ENCODE peak calls at places on chromosomes 1 and 21, in five cellular contexts. C, K, F, Z and O are unnamed samples. For H3K36me3 and H3K4me1, the result is how much of the 10 kb centered on the place peaks cover.

GRCh38 chr1:155181371-155182051 is 7.9 kb downstream of the TRIM46 start:
- DNase-seq in C (peak), K (no peak), F (no peak), Z (no peak), O (no peak)

GRCh38 chr1:48931571-48932251 is 155.0 kb upstream of the BEND5 start:
- DNase-seq in C (no peak), K (peak), F (peak), Z (peak), O (no peak)

GRCh38 chr1:238951809-238952208 is 434.6 kb upstream of the CHRM3 start:
- DNase-seq in C (no peak), K (peak), F (peak), Z (no peak), O (peak)

GRCh38 chr1:234579967-234580366 is 30.0 kb downstream of the IRF2BP2 start:
- DNase-seq in C (no peak), K (peak), F (no peak), Z (no peak), O (no peak)

GRCh38 chr1:97412737-97413136 is 508.1 kb downstream of the DPYD start:
- DNase-seq in C (no peak), K (peak), F (no peak), Z (no peak), O (no peak)

GRCh38 chr1:2228684-2229031 is 539 bp downstream of the SKI start:
- DNase-seq in C (no peak), K (no peak), F (no peak), Z (no peak), O (no peak)

GRCh38 chr21:44424608-44425306 is 30.6 kb upstream of the LRRC3 start:
- DNase-seq in C (peak), K (no peak), F (no peak), Z (peak), O (no peak)

GRCh38 chr1:228217551-228218344 is 9.9 kb downstream of the OBSCN start:
- DNase-seq in C (no peak), K (no peak), F (peak), Z (no peak), O (no peak)

GRCh38 chr1:107058245-107059032 is 2.0 kb downstream of the PRMT6 start:
- DNase-seq in C (no peak), K (no peak), F (peak), Z (no peak), O (no peak)

GRCh38 chr1:116962976-116963639 is 38.5 kb upstream of the CD101 start:
- DNase-seq in C (no peak), K (no peak), F (no peak), Z (no peak), O (no peak)

GRCh38 chr1:76254165-76255043 is 179.9 kb downstream of the ST6GALNAC3 start:
- DNase-seq in C (no peak), K (no peak), F (peak), Z (no peak), O (no peak)

GRCh38 chr1:15352122-15352957 is 57.3 kb upstream of the EFHD2 start:
- DNase-seq in C (no peak), K (peak), F (peak), Z (no peak), O (no peak)

GRCh38 chr1:98056781-98057180 is 135.9 kb upstream of the DPYD start:
- DNase-seq in C (no peak), K (no peak), F (no peak), Z (no peak), O (peak)

GRCh38 chr1:167687919-167688519 is 33.8 kb upstream of the MPZL1 start:
- DNase-seq in C (no peak), K (peak), F (peak), Z (peak), O (peak)

GRCh38 chr1:13585599-13585965 is 1.9 kb downstream of the PDPN start:
- DNase-seq in C (no peak), K (no peak), F (no peak), Z (no peak), O (no peak)

DNA sequence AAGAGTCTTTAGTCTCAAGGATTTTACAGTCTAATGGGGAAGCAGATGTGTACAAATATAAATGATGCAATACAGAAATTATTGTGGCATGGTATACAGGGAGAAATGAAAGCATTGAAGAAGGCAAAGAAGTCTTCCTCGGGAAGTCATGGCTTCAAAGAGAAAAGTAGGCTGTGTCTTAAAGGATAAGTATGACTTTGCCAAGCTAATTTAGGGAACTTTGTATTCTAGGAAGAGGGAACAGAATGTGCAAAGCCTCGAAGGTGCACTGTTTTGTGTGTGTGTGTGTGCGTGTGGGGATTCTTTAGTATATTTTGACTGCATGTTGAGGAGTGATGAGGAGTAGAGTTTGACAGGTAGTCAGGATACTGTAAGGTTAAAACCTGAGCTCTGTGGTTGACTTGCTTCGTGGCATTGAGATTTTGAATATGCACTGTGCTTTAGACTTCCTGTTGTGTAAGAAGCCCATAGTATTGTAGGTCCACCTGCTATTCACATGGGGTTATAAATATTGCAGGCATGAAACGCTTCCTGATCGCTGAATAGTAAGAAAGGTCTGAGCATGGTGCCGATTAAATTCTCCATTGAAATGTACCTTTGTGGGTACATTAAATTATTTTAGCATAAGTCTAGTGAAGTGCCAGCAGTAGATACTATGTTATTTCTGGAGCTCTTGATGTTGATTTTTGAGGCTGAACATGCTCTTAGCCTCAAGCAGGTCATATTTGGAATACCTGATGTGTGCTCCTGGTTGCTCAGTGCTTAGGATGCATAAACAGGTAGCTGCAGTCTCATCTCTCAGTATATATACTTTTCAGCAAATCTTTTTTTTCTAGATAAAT is 8.0 kb downstream of the SMAP2 start:
- DNase-seq in C (no peak), K (peak), F (no peak), Z (no peak), O (no peak)
- H3K4me3 ChIP-seq in C (no peak), K (no peak), F (no peak), Z (no peak), O (no peak)

DNA sequence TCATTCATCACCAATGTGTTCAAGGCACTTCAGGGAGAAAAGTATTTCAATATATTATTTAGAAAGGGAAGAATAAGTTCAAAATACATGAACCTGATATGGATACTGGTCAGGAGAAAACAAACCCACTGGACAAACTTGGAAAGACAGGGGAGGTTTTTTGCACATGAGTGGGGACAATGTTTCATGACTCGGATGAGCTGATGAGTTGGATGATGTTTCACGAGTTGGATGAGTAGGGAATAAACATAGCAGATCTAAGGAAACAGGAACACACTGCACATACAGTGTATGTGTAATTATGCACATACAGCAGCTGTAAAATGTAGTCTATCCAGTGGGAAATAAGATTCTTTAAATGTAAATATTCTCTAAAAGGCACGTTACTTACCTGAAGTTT is 682.9 kb upstream of the ADAMTS5 start:
- DNase-seq in C (no peak), K (peak), F (no peak), Z (no peak), O (no peak)
- H3K36me3 ChIP-seq in C (under half), K (under half), F (under half), Z (under half), O (under half)

GRCh38 chr1:219374636-219375035 is 201.0 kb downstream of the LYPLAL1 start:
- DNase-seq in C (no peak), K (no peak), F (no peak), Z (no peak), O (no peak)
- H3K4me1 ChIP-seq in C (under half), K (under half), F (under half), Z (under half), O (under half)

GRCh38 chr1:39212499-39212898 is 8.0 kb downstream of the MACF1 start:
- DNase-seq in C (no peak), K (no peak), F (no peak), Z (no peak), O (no peak)

GRCh38 chr1:39214714-39214997 is 10.2 kb downstream of the MACF1 start:
- DNase-seq in C (no peak), K (peak), F (no peak), Z (no peak), O (no peak)

GRCh38 chr1:39214021-39214713 is 9.7 kb downstream of the MACF1 start:
- DNase-seq in C (no peak), K (peak), F (peak), Z (no peak), O (no peak)

GRCh38 chr1:39213511-39214002 is 9.1 kb downstream of the MACF1 start:
- DNase-seq in C (no peak), K (no peak), F (peak), Z (no peak), O (no peak)

DNA sequence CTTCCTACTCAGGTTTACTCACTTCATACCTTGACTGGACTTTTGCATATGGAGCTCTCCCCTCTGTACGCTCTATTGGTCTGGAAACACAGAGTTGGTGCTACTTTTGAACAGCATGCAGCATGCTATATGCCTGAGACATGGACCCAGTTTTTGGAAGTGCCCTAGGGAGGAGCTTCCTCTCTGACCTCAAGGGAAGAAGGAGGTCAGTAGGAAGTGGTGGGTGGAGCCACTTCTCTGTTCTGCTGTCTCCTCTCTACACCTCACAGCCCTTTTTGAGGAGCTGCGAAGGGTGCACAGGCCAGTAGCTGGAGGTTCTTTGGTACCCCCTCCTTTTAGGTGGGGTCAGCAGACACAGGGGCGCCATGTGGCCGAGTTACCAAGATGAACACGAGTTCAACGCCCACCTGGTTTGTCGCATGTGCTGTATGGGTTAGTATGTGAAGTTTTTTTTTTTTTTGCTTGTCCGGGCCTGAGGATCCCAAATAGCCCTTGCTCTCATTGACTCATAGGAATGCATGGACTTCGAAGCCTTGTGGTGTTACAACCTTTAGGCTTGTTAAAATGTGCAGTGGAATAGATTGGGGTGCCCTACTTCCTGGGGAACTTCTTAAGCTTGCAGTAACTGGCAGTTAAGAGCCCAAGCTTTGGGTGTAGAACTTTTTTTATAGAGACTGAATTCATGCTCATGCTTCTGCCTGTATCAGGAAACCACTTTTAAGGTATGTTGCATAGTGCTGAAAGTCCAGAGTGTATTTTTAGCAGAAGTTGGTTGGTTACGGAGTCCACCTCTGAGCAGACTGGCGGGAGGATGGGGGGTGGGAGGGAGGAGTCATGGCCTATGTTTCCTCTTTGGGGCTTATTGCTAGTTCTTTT is 10.7 kb downstream of the MACF1 start:
- DNase-seq in C (no peak), K (peak), F (peak), Z (no peak), O (no peak)
- H3K4me3 ChIP-seq in C (no peak), K (no peak), F (no peak), Z (peak), O (no peak)

GRCh38 chr1:236815941-236816340 is 20.8 kb downstream of the MTR start:
- DNase-seq in C (no peak), K (no peak), F (peak), Z (no peak), O (no peak)
- H3K36me3 ChIP-seq in C (under half), K (under half), F (under half), Z (under half), O (under half)

GRCh38 chr21:35019631-35020032 is 29.5 kb downstream of the RUNX1 start:
- DNase-seq in C (no peak), K (no peak), F (peak), Z (no peak), O (no peak)

GRCh38 chr21:35023396-35024070 is 25.6 kb downstream of the RUNX1 start:
- DNase-seq in C (no peak), K (no peak), F (no peak), Z (no peak), O (no peak)

GRCh38 chr21:35020446-35020845 is 28.7 kb downstream of the RUNX1 start:
- DNase-seq in C (no peak), K (no peak), F (no peak), Z (no peak), O (no peak)

GRCh38 chr21:35021546-35021945 is 27.6 kb downstream of the RUNX1 start:
- DNase-seq in C (no peak), K (no peak), F (no peak), Z (no peak), O (no peak)

GRCh38 chr21:35020902-35021301 is 28.2 kb downstream of the RUNX1 start:
- DNase-seq in C (no peak), K (peak), F (no peak), Z (no peak), O (no peak)
- H3K4me1 ChIP-seq in C (under half), K (under half), F (under half), Z (under half), O (under half)

DNA sequence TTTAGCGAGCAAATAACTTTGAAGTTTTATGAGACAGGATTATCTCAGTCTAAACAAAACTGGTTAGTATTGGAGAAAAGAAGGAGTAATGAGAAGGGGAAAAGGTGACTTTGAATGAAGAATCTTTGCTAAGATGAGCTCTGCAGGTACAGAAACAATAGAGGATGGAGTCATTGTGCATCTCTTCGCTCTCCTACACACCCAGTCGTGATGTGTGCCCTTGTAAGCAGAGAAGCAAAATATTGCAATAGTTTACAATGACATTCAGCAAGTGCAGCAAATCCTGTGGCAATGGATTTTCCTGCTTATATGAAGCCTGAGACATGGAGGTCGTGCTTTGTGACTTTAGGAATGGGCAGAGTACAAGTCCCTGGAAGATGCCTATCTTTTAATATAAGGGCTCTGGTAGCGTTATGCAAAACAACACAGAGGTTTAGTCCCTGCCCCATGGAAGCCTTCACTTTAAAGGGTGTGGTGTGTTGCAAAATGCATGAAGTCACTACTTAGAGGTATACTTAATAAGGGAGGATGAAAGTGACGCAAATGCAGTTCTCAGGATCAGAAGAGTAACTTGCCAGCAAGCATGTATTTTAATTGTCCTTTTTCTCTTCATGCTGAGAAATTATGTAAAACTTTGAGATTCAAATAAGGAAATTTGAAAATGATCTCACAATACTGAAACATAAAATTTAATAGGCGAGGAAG is 88.0 kb upstream of the IVNS1ABP start:
- DNase-seq in C (no peak), K (no peak), F (no peak), Z (no peak), O (no peak)
- H3K4me3 ChIP-seq in C (no peak), K (no peak), F (no peak), Z (peak), O (no peak)

DNA sequence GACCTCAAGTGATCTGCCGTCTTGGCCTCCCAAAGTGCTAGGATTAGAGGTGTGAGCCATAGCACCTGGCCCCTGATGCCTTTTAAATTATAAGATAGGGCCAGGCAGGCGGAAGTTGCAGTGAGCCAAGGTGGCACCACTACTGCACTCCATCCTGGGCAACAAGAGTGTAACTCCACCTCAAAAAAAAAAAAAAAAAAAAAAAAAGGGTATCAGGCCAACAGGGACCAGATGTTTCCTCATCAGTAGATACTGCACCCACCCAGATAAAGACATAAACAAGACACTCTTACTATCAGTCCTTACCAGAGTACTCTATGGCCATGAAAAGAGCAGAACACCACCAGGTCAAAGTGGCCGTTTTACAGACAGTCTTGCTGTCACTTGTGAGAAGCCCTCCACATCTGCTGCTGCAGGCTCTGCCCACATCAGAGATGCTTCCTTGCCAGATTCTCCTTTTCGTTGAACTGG is 3.3 kb downstream of the C21orf58 start:
- DNase-seq in C (no peak), K (no peak), F (no peak), Z (no peak), O (no peak)
- H3K36me3 ChIP-seq in C (under half), K (under half), F (under half), Z (under half), O (under half)

GRCh38 chr1:236144033-236144432 is 1.7 kb downstream of the GPR137B start:
- DNase-seq in C (no peak), K (no peak), F (no peak), Z (no peak), O (no peak)
- H3K4me1 ChIP-seq in C (under half), K (under half), F (under half), Z (under half), O (under half)